ENCODE peak calls at places on chromosomes 12 and 14, in four cellular contexts. R, V, J and L are unnamed samples.

GRCh38 chr12:124916370-124917134 is 2.1 kb upstream of the UBC start:
- DNase-seq in R (peak; percentile 91), V (no peak), J (no peak), L (no peak)

GRCh38 chr14:29085546-29085945 is 319.0 kb downstream of the FOXG1 start:
- DNase-seq in R (peak; percentile 1), V (no peak), J (no peak), L (peak; percentile 0)

GRCh38 chr14:100144996-100145646 is 14.3 kb downstream of the DEGS2 start:
- DNase-seq in R (no peak), V (no peak), J (no peak), L (no peak)

GRCh38 chr12:19421503-19422282 is 17.6 kb upstream of the AEBP2 start:
- DNase-seq in R (no peak), V (no peak), J (no peak), L (no peak)

GRCh38 chr12:7303772-7304171 is at the start of gene ACSM4:
- DNase-seq in R (no peak), V (no peak), J (no peak), L (no peak)

GRCh38 chr14:75079521-75079920 is 10.1 kb downstream of the ZC2HC1C start:
- DNase-seq in R (no peak), V (no peak), J (no peak), L (peak; percentile 18)

GRCh38 chr12:26746315-26746714 is 86.7 kb downstream of the ITPR2 start:
- DNase-seq in R (no peak), V (peak; percentile 2), J (no peak), L (no peak)

GRCh38 chr12:90741611-90742010 is 213.4 kb downstream of the CCER1 start:
- DNase-seq in R (no peak), V (no peak), J (no peak), L (no peak)

GRCh38 chr12:57430117-57430930 is 519 bp downstream of the R3HDM2 start:
- DNase-seq in R (no peak), V (no peak), J (peak; percentile 66), L (no peak)

GRCh38 chr12:122051231-122051876 is 27.2 kb upstream of the MLXIP start:
- DNase-seq in R (no peak), V (no peak), J (no peak), L (no peak)

GRCh38 chr14:32564591-32564990 is 235.5 kb downstream of the AKAP6 start:
- DNase-seq in R (no peak), V (no peak), J (no peak), L (no peak)

GRCh38 chr14:70567791-70568190 is 32.7 kb downstream of the MED6 start:
- DNase-seq in R (peak; percentile 6), V (peak; percentile 2), J (peak; percentile 66), L (peak; percentile 17)

GRCh38 chr12:111775205-111776193 is 8.8 kb downstream of the ALDH2 start:
- DNase-seq in R (peak; percentile 91), V (no peak), J (no peak), L (peak; percentile 66)

GRCh38 chr12:20175704-20176388 is 192.5 kb upstream of the PDE3A start:
- DNase-seq in R (no peak), V (no peak), J (no peak), L (no peak)

GRCh38 chr12:54051081-54051912 is 2.3 kb upstream of the HOXC4 start:
- DNase-seq in R (no peak), V (no peak), J (no peak), L (no peak)

GRCh38 chr12:52378091-52378490 is 7.4 kb downstream of the KRT84 start:
- DNase-seq in R (no peak), V (no peak), J (no peak), L (no peak)

GRCh38 chr12:131047789-131048610 is 94.3 kb downstream of the ADGRD1 start:
- DNase-seq in R (no peak), V (no peak), J (no peak), L (no peak)

GRCh38 chr14:91103116-91103515 is 10.8 kb upstream of the DGLUCY start:
- DNase-seq in R (no peak), V (no peak), J (no peak), L (no peak)

GRCh38 chr14:36502558-36503508 is 17.2 kb downstream of the NKX2-1 start:
- DNase-seq in R (no peak), V (no peak), J (no peak), L (no peak)

GRCh38 chr14:73237786-73238261 is 518 bp downstream of the PAPLN start:
- DNase-seq in R (no peak), V (no peak), J (no peak), L (peak; percentile 82)

GRCh38 chr14:56125772-56126411 is 7.7 kb downstream of the PELI2 start:
- DNase-seq in R (no peak), V (no peak), J (no peak), L (no peak)

GRCh38 chr14:72700338-72701231 is 193.3 kb downstream of the DPF3 start:
- DNase-seq in R (no peak), V (no peak), J (no peak), L (no peak)

GRCh38 chr14:24324024-24324423 is 10.8 kb downstream of the ADCY4 start:
- DNase-seq in R (no peak), V (no peak), J (no peak), L (no peak)

GRCh38 chr14:103205541-103205906 is 82.3 kb downstream of the TNFAIP2 start:
- DNase-seq in R (no peak), V (no peak), J (no peak), L (no peak)

GRCh38 chr12:117499759-117500485 is 138.5 kb upstream of the NOS1 start:
- DNase-seq in R (no peak), V (no peak), J (no peak), L (no peak)

GRCh38 chr14:68715032-68715924 is 77.6 kb downstream of the ZFP36L1 start:
- DNase-seq in R (peak; percentile 49), V (no peak), J (no peak), L (no peak)

GRCh38 chr14:93023039-93023438 is 92.7 kb downstream of the ITPK1 start:
- DNase-seq in R (peak; percentile 47), V (no peak), J (no peak), L (peak; percentile 83)

GRCh38 chr12:92337128-92337527 is 191.5 kb upstream of the BTG1 start:
- DNase-seq in R (no peak), V (no peak), J (no peak), L (no peak)

GRCh38 chr14:66359500-66359899 is 126.7 kb upstream of the CCDC196 start:
- DNase-seq in R (peak; percentile 24), V (no peak), J (no peak), L (peak; percentile 45)

GRCh38 chr14:77965919-77966435 is 166.1 kb downstream of the ADCK1 start:
- DNase-seq in R (peak; percentile 27), V (no peak), J (peak; percentile 73), L (peak; percentile 80)

DNA sequence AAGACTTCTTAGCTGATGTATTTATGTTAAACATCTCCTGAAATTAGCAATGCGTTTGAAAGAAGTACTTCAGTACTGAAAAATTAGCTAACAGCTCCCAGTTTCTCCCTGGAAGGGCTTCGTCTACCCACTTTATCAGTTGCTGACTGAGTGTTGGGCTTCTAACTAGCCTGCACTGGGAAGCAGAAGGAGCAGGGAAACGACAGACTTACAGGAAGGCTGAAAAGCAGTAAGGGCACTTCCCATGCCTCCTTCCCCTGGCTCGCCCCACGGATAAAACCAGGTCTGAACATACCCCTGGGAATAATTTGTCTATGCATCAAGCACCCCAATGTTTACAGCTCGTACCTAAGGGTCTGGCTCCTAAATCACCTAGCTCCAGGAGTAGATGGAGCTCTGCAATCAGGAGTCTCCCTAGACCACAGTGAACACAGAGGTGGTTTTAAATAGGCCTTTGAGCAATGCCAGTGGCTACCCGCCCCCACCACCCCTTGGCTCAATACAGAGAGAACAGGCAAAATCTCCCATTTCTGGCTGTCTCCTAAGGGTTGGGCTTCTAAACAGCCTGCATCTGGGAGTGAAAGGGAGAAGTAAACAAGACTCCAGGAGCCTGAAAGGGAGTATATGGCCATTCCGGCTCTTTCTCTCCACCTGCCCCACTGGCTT is 23.7 kb downstream of the A2M start:
- DNase-seq in R (no peak), V (no peak), J (no peak), L (no peak)
- TF ChIP-seq SIN3A in R (no peak), V (no peak), J (no peak), L (no peak)

DNA sequence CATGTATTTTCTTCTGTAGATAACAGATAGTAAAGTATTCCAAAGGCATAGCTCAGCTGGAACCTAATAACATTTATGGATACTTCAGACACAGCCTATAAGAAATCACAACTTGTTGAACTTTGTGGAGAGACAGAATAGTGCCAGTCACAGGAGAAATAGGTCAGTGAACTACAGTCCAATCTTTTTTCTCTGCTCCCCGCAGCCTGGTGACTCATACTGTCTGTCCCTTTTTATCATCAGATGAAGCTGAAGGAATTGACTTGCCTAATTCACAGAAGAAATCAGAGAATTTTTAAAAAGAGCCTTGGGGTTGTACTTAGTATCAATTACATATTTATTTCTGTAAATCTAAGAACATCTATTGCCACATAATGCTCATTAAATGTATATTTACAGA is 222.3 kb downstream of the ALG10 start:
- DNase-seq in R (no peak), V (no peak), J (no peak), L (no peak)
- TF ChIP-seq SIN3A in R (no peak), V (no peak), J (no peak), L (no peak)

DNA sequence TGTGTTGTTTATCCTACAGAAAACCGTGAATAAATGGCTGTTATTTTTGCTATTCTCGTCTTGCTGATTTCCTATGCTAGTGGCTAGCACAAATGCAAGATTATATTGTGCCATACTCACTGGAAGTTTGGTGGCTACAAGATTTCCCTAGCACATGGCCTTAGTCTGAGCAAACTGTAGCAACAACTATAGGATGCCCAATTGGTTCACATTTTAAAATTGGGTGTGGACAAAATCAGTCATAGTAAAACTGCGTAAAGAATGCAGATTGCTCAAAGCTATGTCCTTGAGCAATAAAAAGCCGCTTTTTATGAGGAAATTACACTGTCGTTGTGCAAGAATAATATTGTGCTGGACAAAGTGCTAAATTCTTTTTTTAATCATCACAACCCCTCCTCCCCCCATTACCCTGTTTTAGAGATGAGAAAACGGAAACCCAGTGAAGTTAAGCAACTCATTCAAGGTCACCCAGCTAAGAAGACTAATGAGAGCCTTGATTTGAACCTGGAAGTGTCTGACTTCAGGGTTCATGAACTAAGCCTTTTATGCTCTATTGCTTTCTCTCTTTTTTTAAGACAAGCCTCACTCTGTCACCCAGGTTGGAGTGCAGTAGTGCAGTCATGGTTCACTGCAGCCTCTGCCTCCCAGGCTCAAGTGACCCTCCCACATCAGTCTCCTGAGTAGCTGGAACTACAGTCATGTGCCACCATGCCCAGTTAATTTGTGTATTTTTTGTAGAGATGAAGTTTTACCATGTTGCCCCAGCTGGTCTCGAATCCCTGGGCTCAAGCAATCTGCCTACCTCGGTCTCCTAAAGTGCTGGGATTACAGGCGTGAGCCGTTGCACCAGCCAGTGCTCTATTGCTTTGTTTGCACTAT is 73.6 kb downstream of the SRGAP1 start:
- DNase-seq in R (no peak), V (peak; percentile 90), J (no peak), L (no peak)
- TF ChIP-seq SIN3A in R (no peak), V (no peak), J (no peak), L (no peak)

DNA sequence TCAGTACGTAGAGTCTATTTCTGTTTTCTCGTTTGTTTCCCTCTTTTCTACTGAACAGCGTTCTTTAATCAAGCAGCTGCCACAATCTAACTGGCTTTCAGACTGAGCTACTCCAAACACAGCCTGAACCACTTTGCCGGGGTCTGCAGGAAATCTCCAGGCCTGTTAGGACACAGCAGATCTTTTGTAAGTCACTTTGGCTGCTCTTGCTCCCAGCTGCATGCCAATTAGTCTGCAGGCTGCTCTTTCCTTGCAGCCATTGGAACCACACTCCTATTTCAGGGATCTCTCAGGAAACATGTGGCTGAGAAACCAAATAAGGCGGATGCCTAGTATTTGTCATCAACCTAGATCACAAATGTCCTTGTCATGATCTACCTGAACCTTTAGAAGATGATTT is 73.6 kb downstream of the TMTC1 start:
- DNase-seq in R (no peak), V (no peak), J (no peak), L (peak; percentile 51)
- TF ChIP-seq SIN3A in R (no peak), V (no peak), J (no peak), L (no peak)

GRCh38 chr14:101810897-101811620 is 49.5 kb downstream of the PPP2R5C start:
- DNase-seq in R (peak; percentile 25), V (no peak), J (no peak), L (no peak)
- TF ChIP-seq SIN3A in R (no peak), V (no peak), J (no peak), L (no peak)